ENCODE peak calls at places on chromosomes 4 and X, in six cellular contexts. One of them, this sample, is unnamed.

GRCh38 chr4:40185830-40186664 is 10.8 kb upstream of the RHOH start:
- DNase-seq in transverse colon: no peak
- DNase-seq in SK-N-SH: no peak
- DNase-seq in suprapubic skin: no peak
- DNase-seq in K562: no peak
- DNase-seq in ovary: no peak
- DNase-seq in this sample: no peak

GRCh38 chr4:141078871-141079270 is 54.4 kb downstream of the RNF150 start:
- DNase-seq in transverse colon: no peak
- DNase-seq in SK-N-SH: no peak
- DNase-seq in suprapubic skin: no peak
- DNase-seq in K562: no peak
- DNase-seq in ovary: no peak
- DNase-seq in this sample: no peak

GRCh38 chr4:38056024-38056685 is 96.0 kb downstream of the PTTG2 start:
- DNase-seq in transverse colon: no peak
- DNase-seq in SK-N-SH: no peak
- DNase-seq in suprapubic skin: no peak
- DNase-seq in K562: no peak
- DNase-seq in ovary: no peak
- DNase-seq in this sample: no peak

GRCh38 chr4:73068496-73069337 is 799 bp downstream of the COX18 start:
- DNase-seq in transverse colon: peak; percentile 12
- DNase-seq in SK-N-SH: peak; percentile 16
- DNase-seq in suprapubic skin: no peak
- DNase-seq in K562: peak; percentile 62
- DNase-seq in ovary: peak; percentile 30
- DNase-seq in this sample: no peak

GRCh38 chr4:61572160-61572559 is 372.0 kb downstream of the ADGRL3 start:
- DNase-seq in transverse colon: no peak
- DNase-seq in SK-N-SH: no peak
- DNase-seq in suprapubic skin: no peak
- DNase-seq in K562: no peak
- DNase-seq in ovary: no peak
- DNase-seq in this sample: no peak

GRCh38 chr4:88908003-88908402 is 149.0 kb downstream of the FAM13A start:
- DNase-seq in transverse colon: no peak
- DNase-seq in SK-N-SH: no peak
- DNase-seq in suprapubic skin: no peak
- DNase-seq in K562: no peak
- DNase-seq in ovary: no peak
- DNase-seq in this sample: no peak

GRCh38 chr4:128528177-128528576 is 240.6 kb upstream of the PGRMC2 start:
- DNase-seq in transverse colon: no peak
- DNase-seq in SK-N-SH: no peak
- DNase-seq in suprapubic skin: no peak
- DNase-seq in K562: no peak
- DNase-seq in ovary: no peak
- DNase-seq in this sample: no peak

GRCh38 chrX:63920875-63921274 is 135.9 kb upstream of the ARHGEF9 start:
- DNase-seq in transverse colon: no peak
- DNase-seq in SK-N-SH: no peak
- DNase-seq in suprapubic skin: no peak
- DNase-seq in K562: no peak
- DNase-seq in ovary: no peak
- DNase-seq in this sample: no peak

GRCh38 chr4:8096690-8097061 is 61.9 kb downstream of the ABLIM2 start:
- DNase-seq in transverse colon: no peak
- DNase-seq in SK-N-SH: no peak
- DNase-seq in suprapubic skin: no peak
- DNase-seq in K562: no peak
- DNase-seq in ovary: no peak
- DNase-seq in this sample: no peak

GRCh38 chr4:37799941-37800554 is 26.4 kb upstream of the PGM2 start:
- DNase-seq in transverse colon: no peak
- DNase-seq in SK-N-SH: no peak
- DNase-seq in suprapubic skin: no peak
- DNase-seq in K562: no peak
- DNase-seq in ovary: no peak
- DNase-seq in this sample: no peak

GRCh38 chrX:66163849-66164401 is at the start of gene HEPH:
- DNase-seq in transverse colon: peak; percentile 25
- DNase-seq in SK-N-SH: no peak
- DNase-seq in suprapubic skin: no peak
- DNase-seq in K562: peak; percentile 79
- DNase-seq in ovary: peak; percentile 19
- DNase-seq in this sample: no peak

GRCh38 chr4:33316033-33316432 is 2595.9 kb downstream of the PCDH7 start:
- DNase-seq in transverse colon: no peak
- DNase-seq in SK-N-SH: no peak
- DNase-seq in suprapubic skin: no peak
- DNase-seq in K562: no peak
- DNase-seq in ovary: no peak
- DNase-seq in this sample: no peak

GRCh38 chrX:23742174-23742692 is 843 bp downstream of the ACOT9 start:
- DNase-seq in transverse colon: peak; percentile 31
- DNase-seq in SK-N-SH: peak; percentile 64
- DNase-seq in suprapubic skin: peak; percentile 64
- DNase-seq in K562: peak; percentile 16
- DNase-seq in ovary: peak; percentile 38
- DNase-seq in this sample: no peak

GRCh38 chr4:1596393-1596792 is 87.7 kb downstream of the FAM53A start:
- DNase-seq in transverse colon: no peak
- DNase-seq in SK-N-SH: no peak
- DNase-seq in suprapubic skin: peak; percentile 26
- DNase-seq in K562: no peak
- DNase-seq in ovary: no peak
- DNase-seq in this sample: no peak

GRCh38 chr4:3285558-3286334 is 7.1 kb upstream of the RGS12 start:
- DNase-seq in transverse colon: peak; percentile 59
- DNase-seq in SK-N-SH: peak; percentile 18
- DNase-seq in suprapubic skin: no peak
- DNase-seq in K562: no peak
- DNase-seq in ovary: no peak
- DNase-seq in this sample: no peak
- TF ChIP-seq EP300 in transverse colon: no peak
- TF ChIP-seq EP300 in SK-N-SH: no peak
- TF ChIP-seq EP300 in suprapubic skin: no peak
- TF ChIP-seq EP300 in K562: no peak
- TF ChIP-seq EP300 in ovary: no peak
- TF ChIP-seq EP300 in this sample: no peak

DNA sequence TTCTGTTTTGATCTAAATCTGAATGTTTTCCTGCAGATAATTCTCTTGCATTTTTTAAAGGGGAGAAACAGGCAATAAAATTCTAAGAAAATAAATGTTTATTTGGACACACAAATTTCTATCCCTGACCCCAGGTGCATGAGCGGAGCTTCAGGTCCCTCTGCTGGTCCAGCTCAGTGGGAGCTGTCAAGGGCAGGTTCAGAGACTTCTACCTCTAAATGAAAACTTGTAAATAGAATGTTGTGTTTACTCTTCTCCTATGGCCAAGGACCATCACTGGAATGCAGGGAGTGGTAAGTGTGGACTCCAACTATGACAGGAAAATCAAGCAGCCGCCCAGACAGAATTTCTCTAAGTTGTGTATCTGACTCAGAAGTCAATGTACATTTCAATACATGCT is 148.6 kb upstream of the TTC29 start:
- DNase-seq in transverse colon: no peak
- DNase-seq in SK-N-SH: no peak
- DNase-seq in suprapubic skin: no peak
- DNase-seq in K562: no peak
- DNase-seq in ovary: no peak
- DNase-seq in this sample: no peak
- TF ChIP-seq CTCF in transverse colon: no peak
- TF ChIP-seq CTCF in SK-N-SH: no peak
- TF ChIP-seq CTCF in suprapubic skin: no peak
- TF ChIP-seq CTCF in K562: no peak
- TF ChIP-seq CTCF in ovary: no peak
- TF ChIP-seq CTCF in this sample: no peak

GRCh38 chr4:80263541-80264351 is 2.7 kb upstream of the FGF5 start:
- DNase-seq in transverse colon: no peak
- DNase-seq in SK-N-SH: no peak
- DNase-seq in suprapubic skin: no peak
- DNase-seq in K562: no peak
- DNase-seq in ovary: no peak
- DNase-seq in this sample: no peak
- H3K27ac ChIP-seq in transverse colon: no peak overlapping the region
- H3K27ac ChIP-seq in SK-N-SH: no peak overlapping the region
- H3K27ac ChIP-seq in suprapubic skin: no peak overlapping the region
- H3K27ac ChIP-seq in K562: no peak overlapping the region
- H3K27ac ChIP-seq in ovary: no peak overlapping the region
- H3K27ac ChIP-seq in this sample: no peak overlapping the region

GRCh38 chr4:25663778-25664177 is 8.1 kb downstream of the SLC34A2 start:
- DNase-seq in transverse colon: no peak
- DNase-seq in SK-N-SH: no peak
- DNase-seq in suprapubic skin: no peak
- DNase-seq in K562: no peak
- DNase-seq in ovary: no peak
- DNase-seq in this sample: no peak
- TF ChIP-seq EP300 in transverse colon: no peak
- TF ChIP-seq EP300 in SK-N-SH: no peak
- TF ChIP-seq EP300 in suprapubic skin: no peak
- TF ChIP-seq EP300 in K562: no peak
- TF ChIP-seq EP300 in ovary: no peak
- TF ChIP-seq EP300 in this sample: no peak

GRCh38 chr4:169201144-169202124 is 69.3 kb downstream of the SH3RF1 start:
- DNase-seq in transverse colon: no peak
- DNase-seq in SK-N-SH: no peak
- DNase-seq in suprapubic skin: no peak
- DNase-seq in K562: no peak
- DNase-seq in ovary: no peak
- DNase-seq in this sample: no peak

GRCh38 chr4:169200361-169201030 is 70.3 kb downstream of the SH3RF1 start:
- DNase-seq in transverse colon: no peak
- DNase-seq in SK-N-SH: no peak
- DNase-seq in suprapubic skin: no peak
- DNase-seq in K562: no peak
- DNase-seq in ovary: no peak
- DNase-seq in this sample: no peak

GRCh38 chr4:169202143-169202699 is 68.5 kb downstream of the SH3RF1 start:
- DNase-seq in transverse colon: no peak
- DNase-seq in SK-N-SH: no peak
- DNase-seq in suprapubic skin: no peak
- DNase-seq in K562: no peak
- DNase-seq in ovary: no peak
- DNase-seq in this sample: no peak

GRCh38 chr4:169198167-169198566 is 72.6 kb downstream of the SH3RF1 start:
- DNase-seq in transverse colon: no peak
- DNase-seq in SK-N-SH: no peak
- DNase-seq in suprapubic skin: no peak
- DNase-seq in K562: no peak
- DNase-seq in ovary: no peak
- DNase-seq in this sample: no peak

DNA sequence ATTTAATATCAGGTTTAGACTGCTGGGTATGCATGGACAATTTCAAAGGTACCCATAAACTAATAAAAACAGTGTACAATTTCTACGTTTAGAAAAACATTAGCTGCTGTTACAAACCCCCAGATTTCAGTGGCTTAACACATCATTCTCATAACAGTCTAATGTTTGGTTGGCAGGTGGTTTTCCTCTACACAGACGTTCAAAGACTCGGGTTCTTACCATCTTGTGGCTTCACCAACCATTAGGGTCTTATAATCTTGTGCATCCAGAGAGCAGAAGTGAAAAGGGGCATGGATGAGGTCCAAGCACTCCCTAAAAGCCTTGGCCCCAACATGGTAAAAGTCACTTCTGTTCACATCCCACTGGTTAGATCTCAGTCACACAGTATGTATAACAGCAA is 71.6 kb downstream of the SH3RF1 start:
- DNase-seq in transverse colon: no peak
- DNase-seq in SK-N-SH: no peak
- DNase-seq in suprapubic skin: no peak
- DNase-seq in K562: no peak
- DNase-seq in ovary: no peak
- DNase-seq in this sample: no peak
- TF ChIP-seq CTCF in transverse colon: no peak
- TF ChIP-seq CTCF in SK-N-SH: no peak
- TF ChIP-seq CTCF in suprapubic skin: no peak
- TF ChIP-seq CTCF in K562: no peak
- TF ChIP-seq CTCF in ovary: no peak
- TF ChIP-seq CTCF in this sample: no peak

GRCh38 chr4:113503691-113504090 is 257.8 kb downstream of the CAMK2D start:
- DNase-seq in transverse colon: no peak
- DNase-seq in SK-N-SH: no peak
- DNase-seq in suprapubic skin: no peak
- DNase-seq in K562: no peak
- DNase-seq in ovary: no peak
- DNase-seq in this sample: no peak

GRCh38 chr4:113505057-113505456 is 256.5 kb downstream of the CAMK2D start:
- DNase-seq in transverse colon: no peak
- DNase-seq in SK-N-SH: no peak
- DNase-seq in suprapubic skin: no peak
- DNase-seq in K562: no peak
- DNase-seq in ovary: no peak
- DNase-seq in this sample: no peak

GRCh38 chr4:113502476-113502875 is 259.1 kb downstream of the CAMK2D start:
- DNase-seq in transverse colon: no peak
- DNase-seq in SK-N-SH: no peak
- DNase-seq in suprapubic skin: no peak
- DNase-seq in K562: no peak
- DNase-seq in ovary: no peak
- DNase-seq in this sample: no peak

GRCh38 chr4:113504422-113504821 is 257.1 kb downstream of the CAMK2D start:
- DNase-seq in transverse colon: no peak
- DNase-seq in SK-N-SH: no peak
- DNase-seq in suprapubic skin: no peak
- DNase-seq in K562: no peak
- DNase-seq in ovary: no peak
- DNase-seq in this sample: no peak

GRCh38 chr4:113502883-113503282 is 258.7 kb downstream of the CAMK2D start:
- DNase-seq in transverse colon: no peak
- DNase-seq in SK-N-SH: no peak
- DNase-seq in suprapubic skin: no peak
- DNase-seq in K562: no peak
- DNase-seq in ovary: no peak
- DNase-seq in this sample: no peak
- H3K27ac ChIP-seq in transverse colon: no peak overlapping the region
- H3K27ac ChIP-seq in SK-N-SH: no peak overlapping the region
- H3K27ac ChIP-seq in suprapubic skin: no peak overlapping the region
- H3K27ac ChIP-seq in K562: no peak overlapping the region
- H3K27ac ChIP-seq in ovary: no peak overlapping the region
- H3K27ac ChIP-seq in this sample: no peak overlapping the region

DNA sequence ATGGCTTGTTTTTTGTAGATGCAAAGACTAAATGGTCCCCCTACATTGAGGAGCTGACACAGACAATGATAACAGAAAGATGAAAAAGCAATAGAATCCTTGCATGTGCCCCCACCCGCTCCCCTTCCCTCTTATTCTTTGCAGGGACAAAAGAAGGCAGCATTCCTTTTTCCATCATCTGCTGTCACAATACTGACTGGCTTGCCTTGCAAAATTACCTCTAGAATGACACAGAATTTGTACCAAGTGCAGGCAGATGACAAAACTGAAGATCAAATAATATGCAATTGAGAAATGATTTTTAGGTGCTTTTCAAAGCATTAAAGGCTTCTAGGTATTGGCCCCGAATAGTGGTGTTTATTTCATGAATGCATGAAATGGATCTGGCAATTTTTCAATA is 153.2 kb upstream of the AGA start:
- DNase-seq in transverse colon: no peak
- DNase-seq in SK-N-SH: no peak
- DNase-seq in suprapubic skin: no peak
- DNase-seq in K562: no peak
- DNase-seq in ovary: no peak
- DNase-seq in this sample: no peak
- TF ChIP-seq EP300 in transverse colon: no peak
- TF ChIP-seq EP300 in SK-N-SH: no peak
- TF ChIP-seq EP300 in suprapubic skin: no peak
- TF ChIP-seq EP300 in K562: no peak
- TF ChIP-seq EP300 in ovary: no peak
- TF ChIP-seq EP300 in this sample: no peak